ENCODE peak calls at places on chromosomes 13 and 19, in nine cellular contexts. K is Caco-2; C is GM12892; P is sigmoid colon; G is stimulated activated CD8-positive, alpha-beta memory T cell treated with anti-CD3 and anti-CD28 coated beads, Interleukin-15, amount 100 ng/mL, for 24 hours; H is posterior vena cava; O is RWPE2; J is brain microvascular endothelial cell; U is pancreas. E is an unnamed sample.

GRCh38 chr19:2261438-2262172 is 5.4 kb upstream of the JSRP1 start:
- DNase-seq in O (no peak), U (no peak), J (no peak), G (no peak), P (no peak), K (no peak), H (no peak), C (no peak), E (no peak)

GRCh38 chr13:57630661-57631606 is 610 bp upstream of the PCDH17 start:
- DNase-seq in O (no peak), K (no peak), U (no peak), J (peak; percentile 3), H (no peak), G (no peak), C (no peak), P (no peak), E (no peak)

GRCh38 chr19:18204394-18205179 is 745 bp upstream of the RAB3A start:
- DNase-seq in O (no peak), J (peak; percentile 63), K (peak; percentile 56), H (no peak), P (peak; percentile 86), U (peak; percentile 74), C (no peak), G (no peak), E (no peak)

GRCh38 chr19:48501446-48501960 is 10.1 kb downstream of the LMTK3 start:
- DNase-seq in J (no peak), H (no peak), O (peak; percentile 97), P (no peak), G (no peak), U (peak; percentile 81), C (no peak), K (peak; percentile 100), E (peak; percentile 84)

GRCh38 chr19:58054792-58055482 is 4.1 kb upstream of the ZNF135 start:
- DNase-seq in C (no peak), K (no peak), H (no peak), U (peak; percentile 27), O (no peak), J (peak; percentile 12), G (no peak), P (no peak), E (no peak)

GRCh38 chr19:35206379-35206778 is 22.2 kb downstream of the FAM187B start:
- DNase-seq in C (no peak), K (no peak), G (no peak), J (no peak), O (no peak), U (no peak), P (no peak), H (no peak), E (no peak)

GRCh38 chr13:110346661-110347067 is 39.6 kb downstream of the COL4A2 start:
- DNase-seq in J (no peak), U (no peak), H (peak; percentile 82), K (no peak), P (no peak), C (no peak), O (peak; percentile 93), G (no peak), E (no peak)

GRCh38 chr19:10226376-10227214 is 4.5 kb downstream of the S1PR2 start:
- DNase-seq in J (peak; percentile 55), O (no peak), G (no peak), C (no peak), K (no peak), P (peak; percentile 96), H (peak; percentile 94), U (no peak), E (no peak)

GRCh38 chr13:53250272-53250875 is 221.8 kb downstream of the OLFM4 start:
- DNase-seq in H (no peak), J (peak; percentile 52), C (no peak), U (no peak), G (no peak), O (no peak), K (no peak), P (no peak), E (peak; percentile 74)

GRCh38 chr19:46497773-46498172 is 2.1 kb upstream of the PNMA8B start:
- DNase-seq in O (no peak), J (no peak), C (no peak), U (no peak), K (no peak), G (no peak), H (no peak), P (no peak), E (no peak)

GRCh38 chr19:12484371-12485322 is at the start of gene ZNF709:
- DNase-seq in K (peak; percentile 89), O (peak; percentile 72), G (peak; percentile 63), P (peak; percentile 94), H (peak; percentile 96), J (peak; percentile 80), C (peak; percentile 73), U (peak; percentile 91), E (peak; percentile 86)

GRCh38 chr13:77477299-77477848 is 58.1 kb upstream of the SCEL start:
- DNase-seq in G (no peak), K (no peak), J (no peak), H (no peak), U (no peak), P (no peak), O (no peak), C (no peak), E (no peak)

GRCh38 chr13:44969858-44970484 is 19.3 kb downstream of the NUFIP1 start:
- DNase-seq in K (no peak), O (no peak), P (no peak), H (no peak), G (no peak), C (no peak), J (peak; percentile 52), U (no peak), E (peak; percentile 49)

GRCh38 chr13:64083396-64083795 is 2667.7 kb upstream of the PCDH20 start:
- DNase-seq in U (no peak), C (no peak), G (no peak), J (no peak), P (no peak), K (no peak), H (no peak), O (no peak), E (no peak)

GRCh38 chr13:44734204-44734707 is 158.1 kb upstream of the TSC22D1 start:
- DNase-seq in G (no peak), U (peak; percentile 81), K (no peak), J (peak; percentile 11), O (no peak), P (no peak), C (no peak), H (no peak), E (no peak)

GRCh38 chr13:67119481-67119883 is 110.7 kb downstream of the PCDH9 start:
- DNase-seq in K (no peak), J (peak; percentile 93), P (no peak), O (peak; percentile 74), U (no peak), G (no peak), H (no peak), C (no peak), E (no peak)

GRCh38 chr13:20487927-20488326 is 37.7 kb downstream of the CRYL1 start:
- DNase-seq in P (no peak), G (no peak), J (no peak), K (no peak), U (no peak), O (no peak), H (no peak), C (no peak), E (no peak)

GRCh38 chr19:16509141-16510061 is 13.2 kb downstream of the C19orf44 start:
- DNase-seq in K (no peak), J (no peak), O (no peak), P (no peak), U (no peak), H (no peak), G (no peak), C (no peak), E (no peak)

GRCh38 chr13:39350461-39350881 is 252.5 kb downstream of the LHFPL6 start:
- DNase-seq in K (no peak), C (no peak), H (no peak), O (no peak), P (no peak), J (no peak), U (no peak), G (no peak), E (no peak)

GRCh38 chr19:872266-872951 is 12.9 kb downstream of the CFD start:
- DNase-seq in U (no peak), K (peak; percentile 68), G (peak; percentile 28), C (peak; percentile 97), P (no peak), O (peak; percentile 94), J (no peak), H (peak; percentile 91), E (no peak)

GRCh38 chr13:59416561-59416960 is 747.2 kb downstream of the DIAPH3 start:
- DNase-seq in P (no peak), G (no peak), C (no peak), U (no peak), O (no peak), J (no peak), K (no peak), H (no peak), E (no peak)

GRCh38 chr19:40689339-40690049 is 957 bp downstream of the NUMBL start:
- DNase-seq in J (peak; percentile 20), K (no peak), P (no peak), O (peak; percentile 69), U (peak; percentile 31), C (no peak), G (no peak), H (no peak), E (no peak)

GRCh38 chr13:26878465-26878864 is 117.9 kb upstream of the GPR12 start:
- DNase-seq in K (no peak), C (no peak), O (no peak), J (no peak), H (no peak), P (no peak), G (no peak), U (no peak), E (no peak)

GRCh38 chr13:112626761-112627160 is 38.8 kb upstream of the TUBGCP3 start:
- DNase-seq in C (no peak), G (no peak), J (no peak), O (no peak), P (no peak), K (no peak), H (no peak), U (no peak), E (no peak)

GRCh38 chr19:18612772-18613588 is at the start of gene TMEM59L:
- DNase-seq in P (no peak), C (no peak), J (no peak), G (no peak), O (no peak), K (no peak), H (no peak), U (no peak), E (no peak)

GRCh38 chr19:45815501-45816216 is 551 bp upstream of the RSPH6A start:
- DNase-seq in K (no peak), C (peak; percentile 19), H (no peak), J (no peak), O (no peak), P (no peak), G (no peak), U (no peak), E (no peak)

GRCh38 chr13:81677857-81678256 is 1336.9 kb upstream of the SPRY2 start:
- DNase-seq in K (no peak), G (no peak), J (no peak), H (no peak), O (no peak), U (no peak), C (no peak), P (no peak), E (no peak)

GRCh38 chr13:79749556-79749955 is 268.6 kb downstream of the NDFIP2 start:
- DNase-seq in J (no peak), O (no peak), P (no peak), C (no peak), K (no peak), G (no peak), U (no peak), H (no peak), E (no peak)

GRCh38 chr19:57708641-57709354 is at the start of gene ZNF154:
- DNase-seq in J (peak; percentile 80), O (peak; percentile 38), G (no peak), C (peak; percentile 36), K (no peak), H (peak; percentile 78), U (peak; percentile 32), P (peak; percentile 76), E (no peak)

GRCh38 chr19:1472227-1473055 is 6.6 kb downstream of the C19orf25 start:
- DNase-seq in K (no peak), U (no peak), G (no peak), J (no peak), H (no peak), C (no peak), O (no peak), P (no peak), E (no peak)